ENCODE peak calls at places on chromosomes 2 and 18, in nine cellular contexts. T is kidney; E is ovary; W is CD8-positive, alpha-beta T cell; C is cardiac fibroblast; M is HCT116; I is GM12865; Y is tibial nerve; U is Peyer's patch. V is an unnamed sample.

GRCh38 chr2:164560181-164560792 is 61.0 kb downstream of the GRB14 start:
- DNase-seq in T (no peak), E (no peak), W (no peak), C (peak), M (peak), I (peak), Y (no peak), U (no peak), V (peak)

GRCh38 chr2:78676921-78677696 is 348.4 kb upstream of the REG3G start:
- DNase-seq in T (peak), E (no peak), W (no peak), C (no peak), M (no peak), I (no peak), Y (no peak), U (no peak), V (no peak)

GRCh38 chr18:10524507-10525425 is 1.1 kb upstream of the NAPG start:
- DNase-seq in T (no peak), E (no peak), W (no peak), C (peak), M (no peak), I (no peak), Y (no peak), U (no peak), V (no peak)

GRCh38 chr2:209666296-209666695 is 105.3 kb upstream of the UNC80 start:
- DNase-seq in T (no peak), E (no peak), W (no peak), C (no peak), M (no peak), I (no peak), Y (no peak), U (no peak), V (no peak)

GRCh38 chr2:21118302-21118920 is 5.4 kb upstream of the TDRD15 start:
- DNase-seq in T (no peak), E (no peak), W (no peak), C (peak), M (peak), I (peak), Y (peak), U (peak), V (peak)

GRCh38 chr2:160630801-160631590 is 137.4 kb upstream of the RBMS1 start:
- DNase-seq in T (no peak), E (no peak), W (no peak), C (peak), M (no peak), I (no peak), Y (no peak), U (no peak), V (peak)

GRCh38 chr2:86764661-86765307 is 25.9 kb downstream of the CD8A start:
- DNase-seq in T (no peak), E (no peak), W (no peak), C (peak), M (peak), I (peak), Y (no peak), U (peak), V (peak)

GRCh38 chr2:146312899-146313298 is 1531.9 kb upstream of the ACVR2A start:
- DNase-seq in T (no peak), E (no peak), W (no peak), C (peak), M (no peak), I (no peak), Y (no peak), U (no peak), V (peak)

GRCh38 chr2:67215214-67215613 is 181.9 kb upstream of the ETAA1 start:
- DNase-seq in T (no peak), E (peak), W (no peak), C (peak), M (no peak), I (peak), Y (no peak), U (peak), V (peak)

GRCh38 chr2:165793161-165793778 is 777 bp downstream of the GALNT3 start:
- DNase-seq in T (no peak), E (no peak), W (no peak), C (no peak), M (peak), I (no peak), Y (no peak), U (peak), V (no peak)
- H3K4me3 ChIP-seq in T (peak), E (peak), W (peak), C (peak), M (peak), I (peak), Y (peak), U (peak), V (peak)

GRCh38 chr2:109719871-109720270 is 74.2 kb upstream of the RGPD5 start:
- DNase-seq in T (no peak), E (peak), W (no peak), C (no peak), M (no peak), I (no peak), Y (no peak), U (peak), V (no peak)

GRCh38 chr2:109720379-109721116 is 73.6 kb upstream of the RGPD5 start:
- DNase-seq in T (no peak), E (peak), W (no peak), C (no peak), M (no peak), I (no peak), Y (no peak), U (peak), V (no peak)

GRCh38 chr2:109721626-109722025 is 72.5 kb upstream of the RGPD5 start:
- DNase-seq in T (no peak), E (peak), W (no peak), C (no peak), M (no peak), I (no peak), Y (no peak), U (peak), V (no peak)

GRCh38 chr2:109721117-109721504 is 73.0 kb upstream of the RGPD5 start:
- DNase-seq in T (no peak), E (peak), W (no peak), C (no peak), M (no peak), I (no peak), Y (no peak), U (no peak), V (no peak)

GRCh38 chr2:109722026-109722425 is 72.1 kb upstream of the RGPD5 start:
- DNase-seq in T (peak), E (peak), W (no peak), C (peak), M (no peak), I (no peak), Y (no peak), U (peak), V (no peak)
- H3K4me3 ChIP-seq in T (no peak), E (no peak), W (no peak), C (no peak), M (no peak), I (no peak), Y (no peak), U (no peak), V (no peak)

DNA sequence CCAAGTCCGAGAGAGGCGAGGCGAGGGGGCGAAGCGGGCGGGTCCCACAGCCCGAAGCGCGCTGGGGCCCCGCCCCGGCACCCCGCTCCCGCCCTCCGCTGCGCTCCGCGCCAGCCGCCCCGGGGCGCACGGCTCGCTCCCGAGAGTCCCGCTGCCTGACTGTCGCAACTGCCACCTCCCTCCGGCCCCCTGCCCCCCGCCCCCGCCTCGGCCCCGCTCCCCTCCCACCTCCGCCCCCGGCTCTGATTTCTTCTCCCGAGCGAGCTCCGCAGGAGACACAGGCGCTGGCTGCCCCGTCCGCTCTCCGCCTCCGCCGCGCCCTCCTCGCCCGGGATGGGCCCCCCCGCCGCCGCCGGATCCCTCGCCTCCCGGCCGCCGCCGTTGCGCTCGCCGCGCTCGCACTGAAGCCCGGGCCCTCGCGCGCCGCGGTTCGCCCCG is at the start of gene WNT6:
- DNase-seq in T (peak), E (no peak), W (no peak), C (no peak), M (no peak), I (no peak), Y (no peak), U (no peak), V (no peak)
- H3K4me3 ChIP-seq in T (peak), E (peak), W (peak), C (no peak), M (peak), I (no peak), Y (peak), U (peak), V (no peak)

GRCh38 chr2:82994186-82994585 is 1464.9 kb downstream of the SUCLG1 start:
- DNase-seq in T (no peak), E (no peak), W (no peak), C (no peak), M (no peak), I (no peak), Y (no peak), U (no peak), V (no peak)

GRCh38 chr2:82998770-82999169 is 1460.3 kb downstream of the SUCLG1 start:
- DNase-seq in T (no peak), E (no peak), W (no peak), C (no peak), M (no peak), I (no peak), Y (no peak), U (no peak), V (no peak)

GRCh38 chr2:82996217-82996616 is 1462.9 kb downstream of the SUCLG1 start:
- DNase-seq in T (no peak), E (no peak), W (no peak), C (no peak), M (no peak), I (no peak), Y (no peak), U (no peak), V (no peak)

GRCh38 chr2:82993631-82994030 is 1465.4 kb downstream of the SUCLG1 start:
- DNase-seq in T (no peak), E (no peak), W (no peak), C (no peak), M (peak), I (no peak), Y (no peak), U (no peak), V (no peak)

DNA sequence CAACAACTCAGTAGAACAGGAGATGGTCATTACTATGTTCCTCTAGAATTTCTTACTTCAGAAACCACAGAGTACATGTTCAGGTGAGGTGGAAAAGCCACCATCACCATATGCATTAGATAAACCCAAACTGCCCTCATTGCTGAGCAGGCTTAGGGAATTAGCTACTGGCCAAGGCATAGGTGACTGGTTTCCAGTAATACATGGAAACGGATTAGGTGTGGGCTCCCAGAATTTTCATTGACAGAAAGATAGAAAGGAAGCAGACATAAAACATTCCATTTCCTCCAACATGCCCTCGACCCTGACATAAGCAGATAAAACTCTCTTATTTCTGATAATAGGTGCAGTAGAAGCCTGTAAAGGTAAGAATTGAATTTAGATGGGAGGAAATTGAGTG is 1466.1 kb downstream of the SUCLG1 start:
- DNase-seq in T (no peak), E (no peak), W (no peak), C (no peak), M (no peak), I (no peak), Y (no peak), U (no peak), V (no peak)
- H3K4me3 ChIP-seq in T (no peak), E (no peak), W (no peak), C (no peak), M (no peak), I (no peak), Y (no peak), U (no peak), V (no peak)

V was measured in fibroblast of the aortic adventitia.